ENCODE peak calls at places on chromosomes 2 and 18, in four cellular contexts. Z, Y, G and C are unnamed samples.

GRCh38 chr2:26491563-26492167 is 13.7 kb upstream of the OTOF start:
- DNase-seq in G (no peak), Z (no peak), Y (no peak), C (no peak)

GRCh38 chr18:59459352-59460059 is 100.4 kb upstream of the LMAN1 start:
- DNase-seq in G (peak), Y (no peak), Z (no peak), C (peak)

GRCh38 chr2:234841321-234842015 is 110.3 kb upstream of the SH3BP4 start:
- DNase-seq in Z (no peak), Y (no peak), G (no peak), C (no peak)

GRCh38 chr2:201955702-201956141 is 77.9 kb upstream of the FZD7 start:
- DNase-seq in G (no peak), Z (no peak), Y (no peak), C (no peak)

GRCh38 chr18:31508781-31509180 is 10.8 kb downstream of the DSG2 start:
- DNase-seq in G (no peak), Z (no peak), Y (no peak), C (no peak)

GRCh38 chr2:46131-46470 is 204 bp downstream of the FAM110C start:
- DNase-seq in Y (no peak), G (peak), Z (no peak), C (no peak)

GRCh38 chr2:35035883-35036282 is 1319.7 kb upstream of the CRIM1 start:
- DNase-seq in Z (no peak), Y (no peak), G (peak), C (no peak)

GRCh38 chr2:149686677-149687427 is 99.3 kb upstream of the MMADHC start:
- DNase-seq in G (peak), Y (no peak), Z (no peak), C (no peak)

GRCh38 chr18:361941-362913 is 94.4 kb upstream of the THOC1 start:
- DNase-seq in Y (no peak), Z (no peak), G (peak), C (no peak)

GRCh38 chr2:28334527-28334891 is 58.1 kb upstream of the FOSL2 start:
- DNase-seq in G (peak), Y (no peak), Z (no peak), C (no peak)

GRCh38 chr2:39024833-39025232 is 96.0 kb downstream of the SOS1 start:
- DNase-seq in G (no peak), Y (no peak), Z (no peak), C (no peak)

GRCh38 chr18:75321431-75321830 is 106.1 kb downstream of the SMIM21 start:
- DNase-seq in Y (no peak), G (no peak), Z (no peak), C (no peak)

GRCh38 chr2:65429799-65430514 is 2.4 kb downstream of the SPRED2 start:
- DNase-seq in Y (no peak), G (no peak), Z (no peak), C (no peak)

GRCh38 chr2:222915092-222915957 is 54.5 kb downstream of the ACSL3 start:
- DNase-seq in Z (no peak), Y (no peak), G (no peak), C (no peak)

GRCh38 chr2:134181219-134181618 is 72.7 kb upstream of the MGAT5 start:
- DNase-seq in G (no peak), Y (peak), Z (no peak), C (no peak)

GRCh38 chr18:48293954-48294893 is 115.0 kb downstream of the ZBTB7C start:
- DNase-seq in G (peak), Z (no peak), Y (no peak), C (no peak)

GRCh38 chr2:68487773-68488355 is 20.5 kb downstream of the APLF start:
- DNase-seq in G (peak), Z (no peak), Y (no peak), C (peak)

GRCh38 chr2:64601027-64601767 is 52.5 kb downstream of the SERTAD2 start:
- DNase-seq in Z (no peak), G (no peak), Y (no peak), C (no peak)

GRCh38 chr2:170206246-170206645 is 28.3 kb downstream of the MYO3B start:
- DNase-seq in Z (no peak), Y (no peak), G (no peak), C (no peak)

GRCh38 chr2:37472959-37473358 is 128.5 kb downstream of the QPCT start:
- DNase-seq in Z (no peak), G (no peak), Y (no peak), C (no peak)

GRCh38 chr18:11591957-11592356 is 17.4 kb upstream of the SLC35G4 start:
- DNase-seq in Z (no peak), G (no peak), Y (no peak), C (no peak)

GRCh38 chr2:159126653-159127052 is 158.2 kb downstream of the TANC1 start:
- DNase-seq in G (no peak), Y (no peak), Z (no peak), C (no peak)

DNA sequence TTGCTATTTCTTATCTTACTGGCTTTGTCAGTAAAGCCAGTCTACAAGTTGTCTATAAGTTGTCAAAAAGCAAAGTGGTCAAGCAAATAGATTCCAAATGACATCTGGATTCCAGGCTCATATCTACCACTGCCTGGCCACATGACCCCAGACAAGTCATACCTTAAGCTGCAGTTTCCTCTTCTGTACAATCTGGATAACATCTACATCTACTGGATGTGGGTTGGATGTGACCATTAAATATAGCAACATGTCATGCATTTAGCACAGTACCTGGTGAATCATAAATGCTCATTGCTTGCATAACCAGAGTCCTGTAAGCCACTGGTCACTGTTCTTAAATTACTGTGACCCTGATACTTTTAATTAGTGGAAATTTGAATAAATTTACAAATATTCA is 16.8 kb downstream of the COBLL1 start:
- DNase-seq in Y (no peak), G (peak), Z (no peak), C (no peak)
- TF ChIP-seq USF1 in Y (no peak), G (peak), Z (no peak), C (no peak)

DNA sequence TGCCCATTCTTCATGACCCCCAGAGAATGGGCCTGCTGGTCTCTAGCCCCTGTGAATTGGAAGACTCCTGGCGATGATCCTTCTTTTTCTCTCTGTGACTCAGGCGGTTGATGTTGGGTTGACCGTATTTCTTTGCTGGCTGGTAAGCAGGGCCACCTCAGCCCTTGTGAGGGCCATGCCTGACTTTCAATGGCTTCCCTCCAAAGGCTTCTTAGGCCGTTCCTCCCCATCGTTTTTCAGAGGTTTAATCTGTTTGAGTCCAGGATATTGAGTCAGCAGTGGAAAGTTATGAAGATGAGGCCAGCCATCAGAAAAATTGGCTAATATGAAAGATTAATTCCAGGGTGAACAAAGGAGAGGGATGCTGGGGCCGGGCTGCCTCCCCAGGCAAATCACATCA is 13.6 kb downstream of the HPCAL1 start:
- DNase-seq in Y (no peak), G (no peak), Z (no peak), C (no peak)
- TF ChIP-seq USF1 in Y (no peak), G (no peak), Z (no peak), C (no peak)

GRCh38 chr2:107112561-107112960 is 226.6 kb upstream of the ST6GAL2 start:
- DNase-seq in Z (no peak), Y (no peak), G (no peak), C (no peak)
- TF ChIP-seq USF1 in Z (no peak), Y (no peak), G (no peak), C (no peak)

GRCh38 chr2:9696731-9697130 is 65.9 kb upstream of the YWHAQ start:
- DNase-seq in Y (no peak), Z (no peak), G (no peak), C (no peak)

GRCh38 chr2:9693138-9693520 is 62.3 kb upstream of the YWHAQ start:
- DNase-seq in Z (no peak), Y (no peak), G (no peak), C (no peak)

GRCh38 chr2:9693646-9694045 is 62.8 kb upstream of the YWHAQ start:
- DNase-seq in G (no peak), Z (no peak), Y (no peak), C (no peak)

GRCh38 chr2:9695916-9696315 is 65.1 kb upstream of the YWHAQ start:
- DNase-seq in G (no peak), Y (no peak), Z (no peak), C (no peak)

DNA sequence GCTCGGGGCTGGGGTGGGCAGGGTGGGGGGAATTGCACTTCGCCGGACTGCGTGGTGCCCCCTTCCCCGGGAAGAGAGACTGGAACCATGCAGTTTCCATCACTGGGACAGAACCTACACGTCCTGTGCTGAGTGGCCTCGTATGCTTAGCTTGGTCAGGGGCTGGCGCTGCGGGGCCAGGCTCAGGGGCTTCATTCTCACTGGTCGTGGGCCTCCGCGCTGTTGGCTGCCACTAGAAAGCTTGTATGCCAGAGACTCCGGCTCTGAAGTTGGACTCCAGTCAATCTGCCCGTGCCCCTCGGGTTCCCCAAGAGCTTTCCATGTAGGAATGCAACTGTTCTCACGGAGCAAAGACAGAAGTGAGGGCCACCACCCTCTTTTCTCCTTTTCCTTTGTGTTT is 63.9 kb upstream of the YWHAQ start:
- DNase-seq in Y (no peak), Z (no peak), G (no peak), C (no peak)
- TF ChIP-seq USF1 in Y (no peak), Z (no peak), G (no peak), C (no peak)